ENCODE peak calls at places on chromosome 6, in five cellular contexts. X, V, T, Z and O are unnamed samples. For H3K36me3, the result is how much of the 10 kb centered on the place peaks cover.

GRCh38 chr6:72968704-72969103 is 256.6 kb downstream of the KHDC1L start:
- DNase-seq in Z (peak), V (peak), X (peak), T (peak), O (no peak)

GRCh38 chr6:40877362-40877761 is 161.7 kb downstream of the UNC5CL start:
- DNase-seq in X (peak), T (peak), V (no peak), Z (no peak), O (no peak)

GRCh38 chr6:13013681-13014550 is 297.3 kb downstream of the PHACTR1 start:
- DNase-seq in T (peak), Z (peak), V (peak), X (no peak), O (no peak)

GRCh38 chr6:23601811-23602340 is 524.1 kb upstream of the NRSN1 start:
- DNase-seq in T (peak), V (no peak), Z (no peak), X (no peak), O (no peak)

GRCh38 chr6:24974182-24975171 is 38.7 kb upstream of the RIPOR2 start:
- DNase-seq in T (peak), V (no peak), X (peak), Z (no peak), O (no peak)

GRCh38 chr6:126217497-126217896 is 122.4 kb upstream of the CENPW start:
- DNase-seq in V (no peak), T (no peak), Z (no peak), X (no peak), O (no peak)

GRCh38 chr6:119351005-119351394 is 1.4 kb upstream of the MAN1A1 start:
- DNase-seq in V (peak), T (peak), Z (peak), X (peak), O (no peak)

GRCh38 chr6:28258877-28259777 is at the start of gene NKAPL:
- DNase-seq in T (peak), X (no peak), V (peak), Z (no peak), O (no peak)

GRCh38 chr6:2868637-2869379 is 27.1 kb upstream of the SERPINB1 start:
- DNase-seq in X (no peak), T (no peak), V (no peak), Z (no peak), O (no peak)

GRCh38 chr6:36752886-36753506 is 55.4 kb downstream of the RAB44 start:
- DNase-seq in T (no peak), X (no peak), Z (no peak), V (no peak), O (no peak)

GRCh38 chr6:36851149-36851614 is 11.9 kb upstream of the CPNE5 start:
- DNase-seq in V (peak), Z (peak), X (peak), T (peak), O (no peak)

GRCh38 chr6:21522007-21522758 is 71.4 kb upstream of the SOX4 start:
- DNase-seq in T (no peak), X (no peak), Z (no peak), V (no peak), O (no peak)

GRCh38 chr6:14618759-14619418 is 501.3 kb downstream of the CD83 start:
- DNase-seq in V (no peak), T (no peak), X (no peak), Z (no peak), O (no peak)

GRCh38 chr6:155121699-155122098 is 126.6 kb downstream of the TIAM2 start:
- DNase-seq in V (peak), Z (no peak), X (no peak), T (peak), O (no peak)

GRCh38 chr6:50305660-50306059 is 255.9 kb upstream of the DEFB112 start:
- DNase-seq in T (no peak), Z (no peak), V (no peak), X (peak), O (no peak)

GRCh38 chr6:28896505-28897392 is 27.0 kb downstream of the TRIM27 start:
- DNase-seq in T (peak), Z (peak), X (peak), V (peak), O (no peak)

GRCh38 chr6:83804886-83805285 is 48.3 kb upstream of the RIPPLY2 start:
- DNase-seq in T (no peak), V (no peak), Z (no peak), X (no peak), O (no peak)

GRCh38 chr6:151036869-151037680 is 171.6 kb downstream of the MTHFD1L start:
- DNase-seq in V (peak), X (peak), Z (no peak), T (peak), O (no peak)

GRCh38 chr6:72675396-72675795 is 53.5 kb downstream of the KCNQ5 start:
- DNase-seq in X (no peak), T (peak), Z (no peak), V (peak), O (no peak)

GRCh38 chr6:168534265-168534664 is 93.3 kb downstream of the SMOC2 start:
- DNase-seq in X (no peak), T (no peak), Z (no peak), V (no peak), O (no peak)

GRCh38 chr6:93784794-93785757 is 365.7 kb upstream of the EPHA7 start:
- DNase-seq in V (peak), X (peak), Z (no peak), T (peak), O (no peak)

DNA sequence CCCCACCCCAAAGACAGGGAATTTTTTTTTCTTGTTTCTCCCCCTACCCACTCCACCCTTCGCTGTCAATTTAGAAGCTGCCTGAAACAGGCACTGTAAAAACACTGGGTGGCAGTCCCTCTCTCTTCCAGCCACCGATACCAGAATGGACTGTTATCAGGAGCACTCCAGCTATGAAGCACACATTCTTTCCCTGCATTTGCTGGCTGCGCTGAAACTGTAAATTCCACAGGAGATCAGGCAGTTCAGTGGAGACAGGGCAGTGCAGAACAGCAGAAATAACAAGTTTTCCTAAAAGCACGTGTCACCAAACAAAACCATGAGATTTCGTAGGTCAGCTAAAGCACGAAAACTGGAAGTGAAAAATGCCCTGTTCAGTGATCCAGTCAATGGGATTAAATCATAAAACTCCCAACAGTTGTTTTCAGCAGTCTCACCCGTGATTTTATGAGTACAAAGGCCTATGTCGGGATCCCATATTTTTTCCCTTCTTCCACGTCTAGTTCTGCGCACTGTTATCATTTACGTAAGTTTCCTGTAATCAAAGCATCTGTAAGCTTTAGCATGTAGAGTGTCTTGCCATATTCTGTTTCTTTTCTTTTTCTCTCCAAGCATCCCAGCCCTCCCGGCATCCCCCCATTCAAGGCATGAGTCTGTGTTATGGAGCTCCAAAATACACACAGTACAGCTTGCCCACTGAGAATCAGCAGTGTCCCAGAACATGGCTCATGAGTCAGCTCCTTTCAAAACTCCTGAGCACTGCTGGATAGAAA is 359.9 kb upstream of the EPHA7 start:
- DNase-seq in V (peak), Z (peak), X (no peak), T (no peak), O (no peak)
- H3K4me3 ChIP-seq in V (no peak), Z (peak), X (no peak), T (no peak), O (no peak)

GRCh38 chr6:166379800-166380199 is 2.9 kb downstream of the MPC1 start:
- DNase-seq in T (no peak), V (no peak), Z (no peak), X (no peak), O (no peak)

GRCh38 chr6:166382933-166383816 is at the start of gene MPC1:
- DNase-seq in T (peak), X (peak), V (peak), Z (peak), O (no peak)

GRCh38 chr6:166382500-166382932 is 224 bp downstream of the MPC1 start:
- DNase-seq in Z (no peak), V (no peak), T (no peak), X (no peak), O (no peak)

GRCh38 chr6:166381381-166381732 is 1.4 kb downstream of the MPC1 start:
- DNase-seq in X (peak), T (no peak), Z (no peak), V (no peak), O (no peak)

GRCh38 chr6:166381733-166382499 is 824 bp downstream of the MPC1 start:
- DNase-seq in Z (peak), T (peak), X (peak), V (peak), O (no peak)
- TF ChIP-seq EZH2 in Z (no peak), T (no peak), X (no peak), V (no peak), O (no peak)

GRCh38 chr6:132788658-132789397 is 9.6 kb downstream of the SLC18B1 start:
- DNase-seq in T (no peak), X (no peak), V (no peak), Z (no peak), O (no peak)

GRCh38 chr6:132797975-132798819 is at the start of gene SLC18B1:
- DNase-seq in X (peak), V (peak), T (peak), Z (peak), O (no peak)

GRCh38 chr6:132789398-132789780 is 9.0 kb downstream of the SLC18B1 start:
- DNase-seq in T (no peak), V (no peak), Z (no peak), X (no peak), O (no peak)

GRCh38 chr6:132790450-132790849 is 8.0 kb downstream of the SLC18B1 start:
- DNase-seq in Z (no peak), V (no peak), T (no peak), X (no peak), O (no peak)

DNA sequence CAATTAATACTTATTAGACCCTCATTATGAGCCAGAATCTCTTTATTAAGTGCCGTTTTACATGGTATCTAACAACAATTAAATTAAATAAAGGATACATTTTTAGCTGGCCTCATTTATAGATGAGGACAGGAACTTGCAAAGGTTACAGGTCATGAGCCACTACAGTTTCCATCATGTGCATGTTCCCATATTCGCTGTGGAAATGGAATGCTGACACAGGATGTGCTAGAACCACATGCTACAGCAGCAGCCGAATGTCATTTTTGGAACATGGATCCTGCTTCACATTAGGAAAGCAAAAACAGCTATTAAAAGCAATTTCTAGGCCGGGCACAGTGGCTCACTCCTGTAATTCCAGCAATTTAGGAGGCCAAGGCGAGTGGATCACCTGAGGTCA is 5.9 kb downstream of the SLC18B1 start:
- DNase-seq in T (no peak), X (no peak), V (no peak), Z (no peak), O (no peak)
- H3K36me3 ChIP-seq in T (under half), X (under half), V (under half), Z (under half), O (under half)

DNA sequence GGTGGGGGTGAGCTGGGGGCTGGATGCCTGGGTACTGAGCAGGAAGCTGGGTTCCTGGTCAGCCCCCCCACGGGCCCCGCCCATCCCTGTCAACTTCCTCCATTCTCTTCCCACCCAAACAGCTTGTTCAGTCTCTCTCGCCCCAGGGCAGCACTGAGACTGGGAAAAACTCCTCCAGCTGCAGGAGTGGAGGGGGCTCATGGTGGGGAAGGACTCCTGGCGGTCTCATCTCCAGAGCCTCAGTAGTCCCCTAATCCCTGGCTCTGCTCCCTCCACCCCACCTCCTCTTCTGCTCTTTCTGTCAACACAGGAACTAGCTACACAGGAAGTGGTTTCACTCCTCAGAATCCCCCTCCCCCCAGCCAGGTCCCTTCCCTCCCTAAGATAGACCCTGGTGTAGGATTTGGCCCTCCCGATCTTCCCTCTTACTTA is at the start of gene GPSM3:
- DNase-seq in X (no peak), T (peak), V (peak), Z (no peak), O (peak)
- H3K4me3 ChIP-seq in X (no peak), T (peak), V (no peak), Z (no peak), O (peak)

GRCh38 chr6:11043552-11043960 is 549 bp downstream of the ELOVL2 start:
- DNase-seq in X (no peak), V (no peak), T (peak), Z (peak), O (no peak)

GRCh38 chr6:11044712-11045167 is 635 bp upstream of the ELOVL2 start:
- DNase-seq in X (no peak), V (no peak), Z (no peak), T (no peak), O (no peak)

GRCh38 chr6:11042750-11043551 is 1.2 kb downstream of the ELOVL2 start:
- DNase-seq in T (no peak), Z (no peak), X (no peak), V (peak), O (peak)

GRCh38 chr6:11042025-11042749 is 1.9 kb downstream of the ELOVL2 start:
- DNase-seq in X (no peak), V (no peak), Z (no peak), T (no peak), O (no peak)

GRCh38 chr6:11043961-11044711 is at the start of gene ELOVL2:
- DNase-seq in Z (peak), T (peak), X (peak), V (peak), O (no peak)
- TF ChIP-seq EZH2 in Z (no peak), T (no peak), X (peak), V (no peak), O (no peak)

GRCh38 chr6:111379302-111379701 is 103.7 kb downstream of the REV3L start:
- DNase-seq in Z (no peak), V (no peak), X (no peak), T (no peak), O (no peak)
- H3K36me3 ChIP-seq in Z (under half), V (under half), X (under half), T (half or more), O (under half)